ENCODE peak calls at places on chromosomes 3 and 15, in eight cellular contexts. D is SJCRH30; J is right cardiac atrium; V is fibroblast of mammary gland; Q is stimulated activated CD8-positive, alpha-beta memory T cell treated with anti-CD3 and anti-CD28 coated beads, Interleukin-7, amount 100 ng/mL, for 48 hours; U is kidney glomerular epithelial cell; N is activated CD8-positive, alpha-beta memory T cell treated with anti-CD3 and anti-CD28 coated beads, Interleukin-2, amount 50 U/mL, for 4 hours; X is effector memory CD8-positive, alpha-beta T cell. I is an unnamed sample.

GRCh38 chr3:97940034-97940433 is 32.2 kb downstream of the RIOX2 start:
- DNase-seq in X (peak), D (no peak), N (no peak), V (no peak), U (no peak), J (no peak), Q (no peak), I (peak)

GRCh38 chr15:66235866-66236265 is 17.7 kb downstream of the MEGF11 start:
- DNase-seq in J (no peak), Q (no peak), X (no peak), V (no peak), N (no peak), D (no peak), U (no peak), I (no peak)

GRCh38 chr3:121111914-121112612 is 204.1 kb downstream of the STXBP5L start:
- DNase-seq in D (peak), U (no peak), V (no peak), N (no peak), Q (no peak), J (no peak), X (no peak), I (peak)

GRCh38 chr15:39784125-39784524 is 1.5 kb upstream of the FSIP1 start:
- DNase-seq in Q (no peak), V (peak), D (no peak), J (no peak), U (no peak), X (no peak), N (no peak), I (peak)

GRCh38 chr3:132549890-132550578 is 47.0 kb upstream of the ACKR4 start:
- DNase-seq in U (no peak), N (no peak), J (no peak), V (peak), Q (no peak), D (no peak), X (no peak), I (no peak)

GRCh38 chr3:135895734-135896121 is 69.8 kb upstream of the PPP2R3A start:
- DNase-seq in V (peak), U (peak), J (no peak), X (no peak), Q (no peak), D (no peak), N (no peak), I (no peak)

GRCh38 chr3:12461097-12461649 is 23.1 kb upstream of the TSEN2 start:
- DNase-seq in N (no peak), Q (no peak), U (no peak), X (no peak), J (no peak), V (no peak), D (no peak), I (no peak)

GRCh38 chr3:134364936-134365765 is 9.1 kb downstream of the AMOTL2 start:
- DNase-seq in N (no peak), U (no peak), Q (no peak), V (peak), X (no peak), J (no peak), D (no peak), I (no peak)

GRCh38 chr15:89778861-89779260 is 2.7 kb downstream of the MESP2 start:
- DNase-seq in J (peak), N (no peak), V (no peak), X (no peak), D (no peak), U (no peak), Q (no peak), I (no peak)

GRCh38 chr3:178202199-178202598 is 334.0 kb upstream of the KCNMB2 start:
- DNase-seq in V (no peak), D (no peak), J (no peak), N (no peak), Q (no peak), X (no peak), U (no peak), I (no peak)

GRCh38 chr3:122233109-122233952 is 49.9 kb downstream of the CASR start:
- DNase-seq in U (no peak), X (no peak), D (no peak), N (no peak), V (no peak), J (peak), Q (peak), I (no peak)

GRCh38 chr15:25850154-25851111 is 12.7 kb downstream of the ATP10A start:
- DNase-seq in Q (peak), J (peak), U (peak), N (peak), X (peak), D (peak), V (peak), I (peak)

GRCh38 chr15:44087578-44088190 is 107.4 kb downstream of the FRMD5 start:
- DNase-seq in D (no peak), V (peak), N (no peak), U (peak), Q (no peak), J (no peak), X (no peak), I (peak)

GRCh38 chr3:60932669-60933068 is 318.6 kb downstream of the FHIT start:
- DNase-seq in U (no peak), Q (no peak), D (no peak), V (peak), N (no peak), X (no peak), J (no peak), I (peak)

GRCh38 chr15:92958105-92958504 is 58.0 kb downstream of the CHD2 start:
- DNase-seq in V (peak), X (peak), N (peak), U (no peak), Q (peak), D (no peak), J (no peak), I (no peak)

GRCh38 chr3:170033489-170033888 is 4.3 kb upstream of the GPR160 start:
- DNase-seq in U (no peak), Q (no peak), V (no peak), N (peak), X (peak), D (no peak), J (no peak), I (peak)

GRCh38 chr3:117017135-117017990 is 307.8 kb downstream of the TUSC7 start:
- DNase-seq in U (no peak), J (no peak), V (peak), Q (no peak), D (no peak), N (no peak), X (no peak), I (peak)

GRCh38 chr3:77816470-77816869 is 776.6 kb downstream of the ROBO2 start:
- DNase-seq in D (no peak), Q (no peak), U (no peak), V (no peak), J (no peak), N (no peak), X (no peak), I (no peak)

GRCh38 chr3:126052196-126053058 is 31.5 kb downstream of the SLC41A3 start:
- DNase-seq in X (no peak), Q (no peak), D (no peak), J (no peak), N (no peak), V (no peak), U (no peak), I (no peak)

GRCh38 chr3:40120816-40121215 is 188.7 kb upstream of the EIF1B start:
- DNase-seq in V (peak), J (no peak), U (peak), N (no peak), X (no peak), Q (no peak), D (no peak), I (no peak)

GRCh38 chr3:96863129-96863740 is 48.8 kb downstream of the EPHA6 start:
- DNase-seq in J (no peak), N (no peak), Q (no peak), X (no peak), D (peak), U (peak), V (peak), I (peak)

GRCh38 chr3:101634591-101635196 is 42.2 kb downstream of the ZBTB11 start:
- DNase-seq in X (no peak), Q (no peak), N (no peak), J (no peak), V (no peak), U (no peak), D (no peak), I (no peak)

GRCh38 chr3:42080452-42080872 is 10.7 kb upstream of the TRAK1 start:
- DNase-seq in X (peak), N (no peak), U (peak), V (peak), J (no peak), D (peak), Q (no peak), I (peak)

GRCh38 chr3:67044295-67044694 is 46.2 kb downstream of the KBTBD8 start:
- DNase-seq in N (no peak), V (no peak), X (no peak), D (no peak), U (no peak), J (no peak), Q (no peak), I (no peak)

GRCh38 chr15:67839358-67839928 is 402 bp downstream of the RNU6-1 start:
- DNase-seq in V (peak), D (peak), X (peak), N (no peak), U (peak), J (no peak), Q (no peak), I (peak)

GRCh38 chr3:10304905-10305304 is 12.2 kb upstream of the GHRL start:
- DNase-seq in J (no peak), N (no peak), D (no peak), U (no peak), X (no peak), Q (no peak), V (no peak), I (no peak)

GRCh38 chr3:133663569-133664313 is 2.0 kb upstream of the TOPBP1 start:
- DNase-seq in V (peak), D (peak), J (no peak), X (peak), N (no peak), Q (no peak), U (peak), I (peak)

GRCh38 chr3:105834768-105835167 is 34.0 kb downstream of the CBLB start:
- DNase-seq in J (no peak), V (no peak), D (no peak), Q (no peak), X (no peak), U (peak), N (no peak), I (no peak)

GRCh38 chr15:23395030-23395692 is 40.6 kb downstream of the GOLGA8S start:
- DNase-seq in V (no peak), X (no peak), J (no peak), D (no peak), N (no peak), Q (no peak), U (no peak), I (no peak)